ENCODE peak calls at places on chromosomes 1 and 21, in six cellular contexts. N is breast epithelium; U is IMR-90; E is CD4-positive, alpha-beta memory T cell; W is adrenal gland; B is SJSA1. Y is an unnamed sample.

GRCh38 chr1:108541856-108542255 is 18.0 kb upstream of the EEIG2 start:
- DNase-seq in N (no peak), U (no peak), E (no peak), W (no peak), B (no peak), Y (no peak)

GRCh38 chr1:22709227-22709626 is 1.4 kb upstream of the EPHB2 start:
- DNase-seq in N (no peak), U (no peak), E (no peak), W (no peak), B (no peak), Y (no peak)

GRCh38 chr1:43235451-43236121 is 34.2 kb upstream of the TMEM125 start:
- DNase-seq in N (peak; percentile 56), U (no peak), E (no peak), W (no peak), B (no peak), Y (no peak)

GRCh38 chr21:39314155-39315027 is 959 bp upstream of the BRWD1 start:
- DNase-seq in N (no peak), U (peak; percentile 65), E (peak; percentile 52), W (peak; percentile 61), B (no peak), Y (peak; percentile 47)

GRCh38 chr1:245704341-245704740 is 549.6 kb downstream of the KIF26B start:
- DNase-seq in N (no peak), U (no peak), E (no peak), W (no peak), B (no peak), Y (no peak)

GRCh38 chr1:207810173-207810572 is 58.3 kb downstream of the CD46 start:
- DNase-seq in N (no peak), U (peak; percentile 77), E (no peak), W (no peak), B (no peak), Y (no peak)

GRCh38 chr1:36400825-36401601 is 3.3 kb upstream of the LSM10 start:
- DNase-seq in N (peak; percentile 60), U (peak; percentile 18), E (no peak), W (peak; percentile 71), B (peak; percentile 94), Y (no peak)

GRCh38 chr1:16719571-16720402 is 20.5 kb upstream of the RNU1-4 start:
- DNase-seq in N (no peak), U (no peak), E (no peak), W (no peak), B (no peak), Y (no peak)

GRCh38 chr1:100811808-100812207 is 82.8 kb downstream of the EXTL2 start:
- DNase-seq in N (no peak), U (peak; percentile 51), E (no peak), W (no peak), B (no peak), Y (no peak)

GRCh38 chr1:154445040-154445472 is 39.9 kb downstream of the IL6R start:
- DNase-seq in N (no peak), U (peak; percentile 95), E (no peak), W (no peak), B (peak; percentile 97), Y (no peak)

GRCh38 chr1:3433596-3434320 is 20.7 kb upstream of the ARHGEF16 start:
- DNase-seq in N (no peak), U (no peak), E (no peak), W (no peak), B (no peak), Y (no peak)

GRCh38 chr1:6070450-6070974 is 24.8 kb downstream of the KCNAB2 start:
- DNase-seq in N (no peak), U (no peak), E (no peak), W (no peak), B (no peak), Y (no peak)

GRCh38 chr1:6062670-6063069 is 17.0 kb downstream of the KCNAB2 start:
- DNase-seq in N (no peak), U (no peak), E (no peak), W (no peak), B (no peak), Y (no peak)

GRCh38 chr1:6066680-6067079 is 21.0 kb downstream of the KCNAB2 start:
- DNase-seq in N (no peak), U (no peak), E (no peak), W (no peak), B (no peak), Y (no peak)

GRCh38 chr1:6069573-6069972 is 23.9 kb downstream of the KCNAB2 start:
- DNase-seq in N (no peak), U (no peak), E (no peak), W (no peak), B (no peak), Y (no peak)

GRCh38 chr1:6065093-6065878 is 19.6 kb downstream of the KCNAB2 start:
- DNase-seq in N (no peak), U (no peak), E (no peak), W (no peak), B (no peak), Y (no peak)
- H3K27me3 ChIP-seq in N (no peaks in the 10 kb centered on the region), U (peaks cover 10% of the 10 kb centered on the region), E (no peaks in the 10 kb centered on the region), W (no peaks in the 10 kb centered on the region), B (no peaks in the 10 kb centered on the region), Y (no peaks in the 10 kb centered on the region)

GRCh38 chr21:15121097-15121654 is 56.4 kb upstream of the NRIP1 start:
- DNase-seq in N (no peak), U (no peak), E (no peak), W (no peak), B (no peak), Y (no peak)
- H3K27me3 ChIP-seq in N (no peaks in the 10 kb centered on the region), U (no peaks in the 10 kb centered on the region), E (no peaks in the 10 kb centered on the region), W (no peaks in the 10 kb centered on the region), B (no peaks in the 10 kb centered on the region), Y (no peaks in the 10 kb centered on the region)

GRCh38 chr1:82348487-82348886 is 547.8 kb downstream of the ADGRL2 start:
- DNase-seq in N (no peak), U (no peak), E (no peak), W (no peak), B (no peak), Y (no peak)
- H3K27me3 ChIP-seq in N (no peaks in the 10 kb centered on the region), U (no peaks in the 10 kb centered on the region), E (no peaks in the 10 kb centered on the region), W (no peaks in the 10 kb centered on the region), B (no peaks in the 10 kb centered on the region), Y (no peaks in the 10 kb centered on the region)

GRCh38 chr1:19670787-19671186 is 6.1 kb downstream of the HTR6 start:
- DNase-seq in N (no peak), U (no peak), E (no peak), W (no peak), B (no peak), Y (no peak)
- H3K27me3 ChIP-seq in N (no peaks in the 10 kb centered on the region), U (peaks cover 49% of the 10 kb centered on the region), E (no peaks in the 10 kb centered on the region), W (peaks cover 14% of the 10 kb centered on the region), B (peaks cover 28% of the 10 kb centered on the region), Y (no peaks in the 10 kb centered on the region)

Y was measured in CD4-positive, alpha-beta T cell.